ENCODE peak calls at places on chromosomes 3 and 15, in six cellular contexts. I is AG09319, C is IMR-90, N is GM12878, B is bronchial epithelial cell, F is pancreas. Q is an unnamed sample.

GRCh38 chr15:66231421-66232266 is 21.9 kb downstream of the MEGF11 start:
- DNase-seq in C (no peak), B (peak), I (no peak), F (no peak), N (no peak), Q (no peak)

GRCh38 chr3:57691411-57692133 is 1.3 kb downstream of the DENND6A start:
- DNase-seq in B (peak), I (no peak), C (peak), N (no peak), F (no peak), Q (no peak)

GRCh38 chr15:85541744-85542143 is 161.3 kb downstream of the AKAP13 start:
- DNase-seq in I (no peak), C (peak), F (no peak), N (no peak), B (peak), Q (no peak)

GRCh38 chr3:153151037-153151436 is 11.0 kb upstream of the RAP2B start:
- DNase-seq in B (no peak), N (no peak), C (no peak), I (no peak), F (no peak), Q (no peak)

GRCh38 chr3:19183572-19183971 is 35.3 kb downstream of the KCNH8 start:
- DNase-seq in C (no peak), B (no peak), N (no peak), F (no peak), I (no peak), Q (no peak)

GRCh38 chr3:98743071-98743470 is 20.1 kb upstream of the ST3GAL6 start:
- DNase-seq in C (no peak), N (no peak), I (no peak), B (no peak), F (no peak), Q (no peak)

GRCh38 chr3:145952541-145952940 is 208.4 kb downstream of the PLOD2 start:
- DNase-seq in N (no peak), C (peak), I (peak), B (peak), F (no peak), Q (no peak)

GRCh38 chr15:52657338-52657737 is 21.9 kb downstream of the ATOSA start:
- DNase-seq in F (no peak), N (no peak), C (peak), I (no peak), B (peak), Q (no peak)

GRCh38 chr3:908839-909238 is 184.0 kb upstream of the CNTN6 start:
- DNase-seq in I (no peak), B (no peak), N (no peak), F (no peak), C (no peak), Q (peak)

GRCh38 chr15:58732620-58733363 is 16.7 kb downstream of the ADAM10 start:
- DNase-seq in F (no peak), B (no peak), I (no peak), C (no peak), N (no peak), Q (no peak)

GRCh38 chr3:186824430-186825139 is 17.9 kb upstream of the ADIPOQ start:
- DNase-seq in C (no peak), B (no peak), I (no peak), N (no peak), F (no peak), Q (no peak)

GRCh38 chr3:9779721-9780450 is 10.1 kb upstream of the CAMK1 start:
- DNase-seq in I (no peak), F (no peak), C (no peak), B (no peak), N (peak), Q (no peak)

GRCh38 chr3:32910954-32911353 is 40.5 kb upstream of the CCR4 start:
- DNase-seq in I (peak), F (no peak), B (peak), N (no peak), C (no peak), Q (no peak)

GRCh38 chr15:90262426-90262825 is 3.0 kb upstream of the NGRN start:
- DNase-seq in B (no peak), F (no peak), N (no peak), I (no peak), C (no peak), Q (no peak)

GRCh38 chr3:81198766-81199165 is 562.7 kb downstream of the GBE1 start:
- DNase-seq in F (no peak), B (no peak), N (no peak), C (no peak), I (no peak), Q (no peak)

GRCh38 chr3:196489747-196490146 is 13.8 kb downstream of the RNF168 start:
- DNase-seq in B (no peak), I (no peak), C (no peak), F (no peak), N (no peak), Q (no peak)

GRCh38 chr3:196492080-196492479 is 11.5 kb downstream of the RNF168 start:
- DNase-seq in N (no peak), C (no peak), B (no peak), F (no peak), I (no peak), Q (no peak)

GRCh38 chr3:196486263-196486662 is 17.3 kb downstream of the RNF168 start:
- DNase-seq in I (no peak), N (no peak), C (no peak), F (no peak), B (peak), Q (no peak)
- TF ChIP-seq CTCF in I (peak), N (peak), C (peak), F (no peak), B (peak), Q (no peak)

GRCh38 chr3:5232570-5232969 is 45.1 kb downstream of the EDEM1 start:
- DNase-seq in F (no peak), B (no peak), I (no peak), N (no peak), C (no peak), Q (no peak)
- TF ChIP-seq CTCF in F (no peak), B (no peak), I (no peak), N (no peak), C (no peak), Q (no peak)

GRCh38 chr15:74799255-74799842 is 13.3 kb upstream of the LMAN1L start:
- DNase-seq in N (no peak), B (no peak), I (no peak), F (no peak), C (no peak), Q (no peak)
- TF ChIP-seq CTCF in N (peak), B (no peak), I (no peak), F (no peak), C (no peak), Q (no peak)

GRCh38 chr3:195140816-195141793 is 129.9 kb downstream of the XXYLT1 start:
- DNase-seq in F (no peak), N (no peak), I (no peak), B (no peak), C (peak), Q (no peak)

GRCh38 chr3:195139876-195140240 is 131.1 kb downstream of the XXYLT1 start:
- DNase-seq in I (no peak), N (no peak), C (peak), B (peak), F (no peak), Q (no peak)

GRCh38 chr3:195137638-195138588 is 133.0 kb downstream of the XXYLT1 start:
- DNase-seq in C (no peak), N (no peak), F (no peak), I (no peak), B (no peak), Q (no peak)

GRCh38 chr3:195140410-195140809 is 130.5 kb downstream of the XXYLT1 start:
- DNase-seq in N (no peak), B (no peak), F (no peak), C (no peak), I (no peak), Q (no peak)

DNA sequence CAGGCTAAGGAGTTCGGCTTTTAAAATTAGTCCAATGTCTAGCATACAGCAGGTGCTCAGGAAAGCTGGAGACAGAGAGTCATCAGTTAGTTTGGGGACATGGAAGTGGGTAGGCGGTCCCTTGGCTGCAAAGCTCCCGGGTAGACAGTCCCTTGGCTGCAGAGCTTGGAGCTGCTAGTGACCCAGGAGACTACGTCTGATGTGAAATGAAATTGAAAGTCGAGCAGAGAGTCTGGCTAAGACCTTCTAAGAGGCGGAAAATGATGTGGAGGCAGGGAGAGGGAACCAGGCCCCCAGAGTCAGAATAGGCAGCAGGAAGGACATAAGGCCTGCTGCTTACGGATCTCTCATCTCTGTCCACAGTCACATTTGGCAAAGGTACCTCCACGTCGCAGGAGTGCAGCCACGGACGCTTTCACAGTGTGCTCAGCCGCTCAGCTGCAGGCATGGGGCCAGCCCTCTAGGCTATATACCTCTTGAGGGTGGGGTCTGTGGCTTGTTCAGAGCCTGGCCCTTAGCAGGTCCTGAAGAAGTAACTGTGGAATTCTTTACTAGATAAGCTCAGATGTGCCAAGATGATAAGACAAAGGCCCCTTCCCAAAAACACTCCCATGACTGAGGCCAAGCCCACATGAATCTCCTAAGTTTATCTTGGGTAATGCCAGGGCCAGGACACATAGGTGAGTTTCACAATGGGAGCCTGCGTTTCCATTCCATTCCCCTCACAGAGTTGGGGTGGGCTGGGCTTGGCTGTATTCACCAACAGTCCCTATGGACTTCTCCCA is 131.7 kb downstream of the XXYLT1 start:
- DNase-seq in C (no peak), I (no peak), F (no peak), B (no peak), N (no peak), Q (no peak)
- TF ChIP-seq CTCF in C (no peak), I (no peak), F (no peak), B (no peak), N (no peak), Q (no peak)

GRCh38 chr3:137796993-137797392 is 32.9 kb downstream of the SOX14 start:
- DNase-seq in N (no peak), B (no peak), I (no peak), C (no peak), F (no peak), Q (no peak)

GRCh38 chr3:137787520-137787919 is 23.4 kb downstream of the SOX14 start:
- DNase-seq in I (no peak), B (no peak), F (no peak), C (no peak), N (no peak), Q (no peak)

DNA sequence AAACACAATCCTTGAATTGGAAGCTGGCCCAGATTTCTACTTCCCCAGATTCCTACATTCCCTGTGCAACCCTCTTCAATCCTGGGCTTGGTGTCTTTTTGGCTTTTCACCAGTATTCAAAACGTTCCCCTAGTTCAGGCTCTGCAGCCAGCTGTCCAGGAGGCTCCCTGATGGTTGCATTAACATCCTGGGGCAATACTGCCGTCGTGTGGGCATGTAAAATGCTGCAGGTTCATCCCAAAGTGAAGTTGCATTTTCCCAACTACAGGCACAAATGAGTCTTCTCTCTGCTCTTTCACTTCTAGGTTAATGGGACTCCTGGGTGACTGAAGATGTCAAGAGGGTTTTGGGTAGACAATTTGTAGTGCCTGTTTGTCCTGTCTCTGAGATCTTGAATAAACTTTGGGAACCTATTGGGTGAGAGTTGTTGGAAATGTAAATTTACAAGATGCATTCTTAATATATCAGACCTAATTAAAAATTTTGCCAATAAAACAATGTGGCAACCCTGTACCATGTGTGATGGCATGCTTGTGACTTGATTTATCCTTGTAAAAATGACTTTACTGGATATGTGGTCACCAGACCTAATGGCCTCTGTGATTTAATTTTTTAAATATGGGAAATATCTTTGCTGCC is 28.6 kb downstream of the SOX14 start:
- DNase-seq in N (no peak), C (peak), F (peak), I (no peak), B (peak), Q (no peak)
- TF ChIP-seq CTCF in N (peak), C (peak), F (peak), I (peak), B (peak), Q (peak)

DNA sequence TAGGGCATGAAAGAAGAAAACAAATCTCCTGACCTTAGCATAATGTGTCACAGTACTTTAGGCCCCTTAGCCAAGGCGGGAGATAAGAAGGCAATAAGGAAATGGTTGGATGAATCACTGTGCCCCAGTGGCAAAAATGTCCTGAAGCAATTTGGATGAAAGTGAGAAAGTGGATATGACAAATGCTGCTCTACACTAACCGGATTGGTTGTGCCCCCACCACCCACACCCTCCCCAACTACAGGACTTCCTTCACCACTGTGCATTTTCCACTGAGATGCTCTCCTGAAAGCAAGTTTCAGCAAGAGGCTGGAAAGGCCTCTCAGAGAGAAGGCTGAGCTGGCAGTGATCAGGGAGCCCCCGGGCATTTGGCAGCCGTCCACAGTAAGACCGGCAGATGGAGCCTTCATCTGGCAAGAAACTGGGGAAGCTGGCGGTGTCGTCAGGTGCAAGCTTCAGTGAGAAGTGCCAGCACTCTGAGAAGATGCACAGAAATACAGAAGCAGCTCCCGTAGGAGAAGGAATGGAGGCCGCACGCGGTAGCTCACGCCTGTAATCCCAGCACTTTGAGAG is 63.8 kb downstream of the ATP1B3 start:
- DNase-seq in I (no peak), B (peak), C (peak), F (peak), N (no peak), Q (peak)
- TF ChIP-seq CTCF in I (no peak), B (peak), C (no peak), F (no peak), N (no peak), Q (no peak)

GRCh38 chr3:38782148-38782547 is 33.9 kb downstream of the SCN10A start:
- DNase-seq in B (peak), C (no peak), F (no peak), I (no peak), N (no peak), Q (no peak)
- TF ChIP-seq CTCF in B (no peak), C (no peak), F (no peak), I (no peak), N (no peak), Q (no peak)

DNA sequence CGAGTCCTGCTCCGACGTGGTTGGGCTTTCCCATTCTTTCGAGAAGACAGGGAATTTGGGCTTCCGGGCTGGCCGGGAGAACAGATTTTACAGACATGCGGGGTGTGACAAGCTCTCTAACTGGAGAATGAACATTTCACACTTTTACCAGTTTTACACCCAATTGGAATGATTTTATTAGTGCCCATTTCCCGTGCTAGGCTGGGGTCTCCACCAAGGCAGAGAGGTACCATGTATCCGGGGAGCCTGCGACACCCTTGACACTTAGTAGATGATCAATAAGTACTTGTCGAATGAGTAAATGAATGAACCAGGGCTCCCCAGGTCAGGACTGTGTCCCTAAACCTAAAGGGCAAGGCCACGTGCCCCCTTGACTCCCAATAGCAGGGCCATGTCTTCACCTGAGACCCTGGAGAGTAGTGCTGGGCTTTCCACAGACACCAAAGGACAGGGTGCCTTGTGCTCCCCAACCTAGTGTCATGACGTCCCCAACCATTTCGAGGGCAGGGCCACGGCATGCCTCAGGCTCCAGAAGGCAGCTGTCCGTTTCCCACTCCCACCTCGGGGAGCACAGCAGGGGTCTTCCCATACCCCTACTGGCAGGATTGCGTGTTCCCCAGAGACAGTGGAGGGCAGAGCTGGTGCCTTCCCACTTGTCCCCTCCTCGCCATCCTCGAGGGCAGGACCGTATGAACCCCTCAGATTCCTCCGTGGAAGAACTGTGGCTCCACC is 680 bp upstream of the MYD88 start:
- DNase-seq in F (no peak), C (no peak), I (no peak), N (no peak), B (no peak), Q (no peak)
- TF ChIP-seq CTCF in F (no peak), C (no peak), I (no peak), N (no peak), B (peak), Q (no peak)

Q was measured in dorsolateral prefrontal cortex.